ENCODE peak calls at places on chromosomes 6 and 20, in nine cellular contexts. D is activated naive CD8-positive, alpha-beta T cell treated with anti-CD3 and anti-CD28 coated beads, Interleukin-2, amount 50 U/mL, for 24 hours; F is stimulated activated memory B cell treated with anti-CD40 and anti-IgM and Interleukin-4, amounts not matched to agents 10 μg/mL and 1 μg/mL and 100 μg/mL, for 72 hours; U is activated CD4-positive, CD25-positive, alpha-beta regulatory T cell treated with anti-CD3 and anti-CD28 coated beads, Interleukin-2, amount 50 U/mL, for 24 hours; T is HCT116; L is A549; Q is T-helper 17 cell; J is natural killer cell; M is heart right ventricle. V is an unnamed sample.

GRCh38 chr6:155782320-155782730 is 326.7 kb upstream of the NOX3 start:
- ATAC-seq in D (peak), F (no peak), U (no peak), T (peak), L (peak), Q (no peak), J (no peak), M (peak), V (peak)

GRCh38 chr6:57262901-57263694 is 41.0 kb upstream of the RAB23 start:
- ATAC-seq in D (peak), F (no peak), U (no peak), T (no peak), L (no peak), Q (no peak), J (no peak), M (peak), V (no peak)

GRCh38 chr20:37454636-37455035 is 66.4 kb upstream of the NNAT start:
- ATAC-seq in D (no peak), F (no peak), U (no peak), T (no peak), L (no peak), Q (no peak), J (no peak), M (no peak), V (no peak)

GRCh38 chr6:108118359-108118724 is 43.8 kb upstream of the OSTM1 start:
- ATAC-seq in D (no peak), F (no peak), U (no peak), T (no peak), L (no peak), Q (peak), J (peak), M (no peak), V (no peak)

GRCh38 chr20:62727584-62728027 is 19.0 kb downstream of the NTSR1 start:
- ATAC-seq in D (no peak), F (peak), U (no peak), T (peak), L (no peak), Q (no peak), J (no peak), M (no peak), V (peak)

GRCh38 chr20:57685134-57685851 is 24.5 kb downstream of the PMEPA1 start:
- ATAC-seq in D (no peak), F (no peak), U (no peak), T (no peak), L (no peak), Q (no peak), J (no peak), M (peak), V (no peak)

GRCh38 chr6:122394016-122394415 is 5.4 kb upstream of the HSF2 start:
- ATAC-seq in D (no peak), F (no peak), U (no peak), T (no peak), L (no peak), Q (no peak), J (no peak), M (no peak), V (no peak)

GRCh38 chr20:44993343-44993742 is 27.0 kb downstream of the STK4 start:
- ATAC-seq in D (no peak), F (no peak), U (peak), T (no peak), L (no peak), Q (peak), J (peak), M (peak), V (no peak)

GRCh38 chr6:4804095-4804494 is 27.9 kb downstream of the CDYL start:
- ATAC-seq in D (peak), F (no peak), U (no peak), T (peak), L (peak), Q (no peak), J (no peak), M (no peak), V (peak)

GRCh38 chr6:130765181-130765727 is 62.0 kb upstream of the SMLR1 start:
- ATAC-seq in D (no peak), F (no peak), U (no peak), T (no peak), L (no peak), Q (no peak), J (no peak), M (no peak), V (no peak)

GRCh38 chr6:40417031-40417430 is 170.1 kb downstream of the LRFN2 start:
- ATAC-seq in D (no peak), F (no peak), U (no peak), T (no peak), L (no peak), Q (no peak), J (no peak), M (peak), V (no peak)

GRCh38 chr6:162871966-162872365 is 144.2 kb downstream of the PACRG start:
- ATAC-seq in D (no peak), F (no peak), U (no peak), T (no peak), L (no peak), Q (no peak), J (no peak), M (no peak), V (no peak)

GRCh38 chr6:92510137-92510536 is 909.2 kb downstream of the EPHA7 start:
- ATAC-seq in D (no peak), F (no peak), U (no peak), T (no peak), L (no peak), Q (no peak), J (no peak), M (no peak), V (no peak)

GRCh38 chr6:36616888-36617521 is 22.8 kb downstream of the SRSF3 start:
- ATAC-seq in D (peak), F (no peak), U (no peak), T (peak), L (peak), Q (no peak), J (no peak), M (peak), V (peak)

GRCh38 chr6:88360203-88360797 is 194.2 kb upstream of the CNR1 start:
- ATAC-seq in D (no peak), F (peak), U (no peak), T (no peak), L (peak), Q (no peak), J (no peak), M (no peak), V (no peak)

GRCh38 chr6:2918936-2919335 is 15.8 kb upstream of the SERPINB9 start:
- ATAC-seq in D (peak), F (no peak), U (peak), T (no peak), L (no peak), Q (no peak), J (peak), M (no peak), V (no peak)

V was measured in esophagus mucosa.